ENCODE peak calls at places on chromosome 15, in eight cellular contexts. P, X, O, C, S, F, Y and Q are unnamed samples.

GRCh38 chr15:98721166-98721565 is 72.8 kb downstream of the IGF1R start:
- DNase-seq in C (no peak), X (no peak), P (no peak), F (no peak), S (no peak), Y (no peak), O (no peak), Q (no peak)

GRCh38 chr15:52727825-52728224 is 48.6 kb upstream of the ATOSA start:
- DNase-seq in X (peak; percentile 41), Y (no peak), F (no peak), O (no peak), P (peak; percentile 19), S (no peak), C (no peak), Q (no peak)

GRCh38 chr15:66740802-66741201 is 38.8 kb downstream of the SMAD6 start:
- DNase-seq in Y (peak; percentile 60), P (no peak), S (no peak), X (no peak), O (no peak), F (peak; percentile 55), C (peak; percentile 43), Q (no peak)

GRCh38 chr15:57806003-57806402 is 99.5 kb downstream of the POLR2M start:
- DNase-seq in F (no peak), P (no peak), S (no peak), O (no peak), Y (no peak), X (no peak), C (no peak), Q (no peak)

GRCh38 chr15:43285609-43286037 is 18.9 kb upstream of the TGM5 start:
- DNase-seq in O (peak; percentile 22), S (peak; percentile 71), C (no peak), F (no peak), X (peak; percentile 79), P (peak; percentile 46), Y (no peak), Q (no peak)

GRCh38 chr15:40843183-40843884 is 514 bp upstream of the SPINT1 start:
- DNase-seq in O (no peak), S (no peak), P (peak; percentile 6), X (no peak), Y (no peak), F (no peak), C (no peak), Q (peak; percentile 41)

GRCh38 chr15:72315706-72316370 is 4.1 kb downstream of the CELF6 start:
- DNase-seq in F (no peak), C (no peak), X (no peak), O (no peak), P (no peak), Y (no peak), S (no peak), Q (no peak)

GRCh38 chr15:78243491-78243941 is 9.2 kb upstream of the ACSBG1 start:
- DNase-seq in C (no peak), F (peak; percentile 42), P (peak; percentile 57), O (no peak), Y (peak; percentile 68), S (no peak), X (no peak), Q (no peak)

GRCh38 chr15:84872009-84872900 is 12.2 kb upstream of the SLC28A1 start:
- DNase-seq in Y (no peak), O (no peak), C (no peak), X (no peak), P (no peak), F (no peak), S (no peak), Q (no peak)

GRCh38 chr15:84868037-84868880 is 16.2 kb upstream of the SLC28A1 start:
- DNase-seq in P (no peak), F (no peak), Y (no peak), C (no peak), O (no peak), S (no peak), X (no peak), Q (no peak)

GRCh38 chr15:84869510-84869909 is 15.0 kb upstream of the SLC28A1 start:
- DNase-seq in C (no peak), S (no peak), P (no peak), X (no peak), Y (no peak), O (no peak), F (no peak), Q (no peak)

GRCh38 chr15:84873997-84874396 is 10.5 kb upstream of the SLC28A1 start:
- DNase-seq in S (no peak), X (no peak), P (no peak), Y (no peak), F (no peak), O (no peak), C (no peak), Q (no peak)

DNA sequence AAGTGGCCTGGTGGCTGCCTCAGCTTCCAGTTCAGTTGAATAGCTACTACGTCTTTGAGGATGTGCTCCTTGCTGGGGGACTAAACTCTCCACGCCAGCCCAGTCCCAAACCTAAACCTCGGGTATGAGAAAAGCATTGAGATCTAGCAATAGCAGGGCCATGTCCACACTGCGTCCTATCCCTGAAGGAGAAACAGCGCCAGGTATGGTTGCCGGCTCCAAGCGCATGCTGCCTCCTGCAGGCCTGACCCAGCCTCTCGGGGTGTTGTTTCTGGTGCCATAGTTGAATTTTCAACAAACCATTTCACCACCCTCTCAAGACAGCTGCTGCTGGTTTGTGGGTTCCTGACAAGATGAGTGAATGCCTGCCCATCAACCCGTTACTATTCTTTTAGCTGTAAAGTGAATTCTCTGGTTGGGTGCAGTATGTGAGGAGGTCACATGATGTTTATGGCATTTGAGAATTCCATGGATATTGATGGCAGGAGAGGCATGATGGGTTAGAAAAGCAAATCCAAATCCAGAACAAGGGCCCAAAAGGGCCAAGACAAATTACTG is 13.0 kb upstream of the SLC28A1 start:
- DNase-seq in C (no peak), O (no peak), F (no peak), X (no peak), P (no peak), S (no peak), Y (no peak), Q (no peak)
- TF ChIP-seq CTCF in C (no peak), O (no peak), F (no peak), X (peak; percentile 14), P (no peak), S (peak; percentile 4), Y (no peak), Q (no peak)

GRCh38 chr15:80473574-80474223 is 69.5 kb downstream of the ARNT2 start:
- DNase-seq in O (no peak), F (no peak), Y (no peak), C (no peak), S (no peak), P (no peak), X (no peak), Q (no peak)

GRCh38 chr15:80476036-80476435 is 71.9 kb downstream of the ARNT2 start:
- DNase-seq in X (no peak), S (no peak), O (no peak), P (no peak), C (no peak), F (no peak), Y (no peak), Q (no peak)

GRCh38 chr15:80474224-80474619 is 70.0 kb downstream of the ARNT2 start:
- DNase-seq in C (no peak), F (no peak), Y (no peak), O (no peak), S (no peak), X (no peak), P (no peak), Q (no peak)

GRCh38 chr15:80474751-80475295 is 70.6 kb downstream of the ARNT2 start:
- DNase-seq in S (no peak), P (no peak), C (no peak), X (no peak), F (no peak), Y (no peak), O (no peak), Q (no peak)

GRCh38 chr15:80475572-80475971 is 71.4 kb downstream of the ARNT2 start:
- DNase-seq in O (no peak), F (no peak), P (no peak), C (no peak), S (no peak), Y (no peak), X (no peak), Q (no peak)
- TF ChIP-seq CTCF in O (no peak), F (peak; percentile 25), P (no peak), C (no peak), S (no peak), Y (no peak), X (peak; percentile 61), Q (peak; percentile 68)

GRCh38 chr15:33988384-33988783 is 20.1 kb downstream of the CHRM5 start:
- DNase-seq in C (no peak), S (peak; percentile 41), X (no peak), P (no peak), O (no peak), F (no peak), Y (no peak), Q (no peak)

GRCh38 chr15:33994005-33994615 is 25.8 kb downstream of the CHRM5 start:
- DNase-seq in P (peak; percentile 19), F (no peak), X (peak; percentile 39), C (no peak), S (peak; percentile 45), Y (no peak), O (no peak), Q (no peak)
- TF ChIP-seq CTCF in P (peak; percentile 52), F (no peak), X (peak; percentile 73), C (peak; percentile 15), S (peak; percentile 82), Y (peak; percentile 26), O (peak; percentile 38), Q (peak; percentile 82)

GRCh38 chr15:47587938-47588817 is 129.1 kb upstream of the SEMA6D start:
- DNase-seq in F (no peak), P (no peak), O (no peak), Y (no peak), S (no peak), X (no peak), C (no peak), Q (no peak)

GRCh38 chr15:47586653-47587224 is 130.6 kb upstream of the SEMA6D start:
- DNase-seq in Y (peak; percentile 59), X (no peak), C (no peak), P (no peak), O (no peak), F (no peak), S (no peak), Q (no peak)

DNA sequence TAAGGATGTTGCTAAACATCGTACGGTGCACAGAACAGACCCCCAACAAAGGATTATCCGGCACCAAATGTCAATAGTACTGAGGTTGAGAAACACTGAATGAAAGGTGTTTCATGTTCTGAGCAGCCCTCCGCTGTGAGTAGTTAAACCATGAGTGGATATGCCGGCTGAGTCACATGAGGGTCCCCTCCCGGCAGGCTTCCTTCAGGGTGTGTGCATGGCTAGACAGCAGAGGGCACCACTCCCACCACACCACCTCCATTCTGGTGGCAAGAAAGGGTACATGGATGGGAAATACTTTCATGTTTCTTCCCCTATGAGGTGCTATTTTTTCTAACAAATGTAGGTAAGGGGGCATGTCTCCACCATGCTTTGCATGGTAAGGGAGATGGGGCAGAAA is 128.3 kb upstream of the SEMA6D start:
- DNase-seq in P (no peak), F (no peak), C (no peak), O (no peak), X (no peak), S (no peak), Y (no peak), Q (no peak)
- TF ChIP-seq CTCF in P (no peak), F (no peak), C (no peak), O (no peak), X (no peak), S (no peak), Y (no peak), Q (no peak)

DNA sequence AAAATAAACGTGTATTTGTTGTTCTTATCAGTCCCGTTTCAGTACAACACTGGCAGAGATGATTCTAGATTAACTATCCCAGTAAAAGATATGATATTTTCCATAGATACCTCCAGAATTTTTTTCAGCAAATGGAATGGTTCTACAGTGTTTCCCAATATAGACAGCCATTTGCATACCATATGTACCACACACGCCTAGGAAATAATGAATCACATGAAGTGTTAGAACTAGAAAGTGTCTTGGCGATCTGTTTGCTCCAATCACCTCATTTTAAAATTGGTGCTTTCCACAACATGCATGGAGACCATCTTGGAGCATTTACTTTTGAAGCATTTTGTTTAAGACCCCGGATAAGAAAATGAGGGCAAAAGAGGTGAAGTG is 2.0 kb downstream of the C2CD4A start:
- DNase-seq in O (no peak), Y (no peak), C (no peak), F (no peak), P (peak; percentile 3), S (no peak), X (no peak), Q (no peak)
- TF ChIP-seq CTCF in O (no peak), Y (no peak), C (no peak), F (no peak), P (no peak), S (no peak), X (no peak), Q (peak; percentile 25)